ENCODE peak calls at places on chromosome 9, in four cellular contexts. P is activated naive CD4-positive, alpha-beta T cell; V is ACHN; X is germinal center. A is an unnamed sample.

GRCh38 chr9:133740891-133741290 is 2.7 kb upstream of the SARDH start:
- DNase-seq in V (no peak), X (no peak), P (no peak), A (no peak)

GRCh38 chr9:100099722-100100042 is 639 bp downstream of the INVS start:
- DNase-seq in V (peak), X (no peak), P (no peak), A (no peak)

GRCh38 chr9:76820431-76820830 is 56.2 kb downstream of the PCA3 start:
- DNase-seq in X (no peak), P (no peak), V (no peak), A (no peak)

GRCh38 chr9:131813116-131813515 is 73.2 kb upstream of the RAPGEF1 start:
- DNase-seq in V (peak), X (no peak), P (no peak), A (no peak)

GRCh38 chr9:109730228-109730627 is 49.8 kb upstream of the PALM2AKAP2 start:
- DNase-seq in X (no peak), V (no peak), P (no peak), A (no peak)

GRCh38 chr9:71812385-71812784 is 44.1 kb upstream of the CEMIP2 start:
- DNase-seq in X (no peak), P (no peak), V (no peak), A (no peak)

GRCh38 chr9:131841765-131842318 is 102.0 kb upstream of the RAPGEF1 start:
- DNase-seq in X (no peak), P (no peak), V (no peak), A (no peak)

GRCh38 chr9:111040494-111040893 is 2.2 kb upstream of the LPAR1 start:
- DNase-seq in V (no peak), X (no peak), P (no peak), A (no peak)

GRCh38 chr9:129655142-129655541 is 10.3 kb upstream of the PRRX2 start:
- DNase-seq in V (no peak), P (no peak), X (no peak), A (no peak)

GRCh38 chr9:18795947-18796705 is 236.9 kb downstream of the SAXO1 start:
- DNase-seq in V (no peak), P (no peak), X (no peak), A (no peak)

GRCh38 chr9:93288341-93288740 is 104.4 kb downstream of the WNK2 start:
- DNase-seq in P (no peak), V (no peak), X (no peak), A (peak)

GRCh38 chr9:126154182-126154827 is 172.3 kb upstream of the MVB12B start:
- DNase-seq in X (no peak), V (no peak), P (no peak), A (no peak)

GRCh38 chr9:121651295-121652036 is at the start of gene DAB2IP:
- DNase-seq in P (no peak), V (peak), X (no peak), A (peak)

GRCh38 chr9:31590091-31590490 is 794.4 kb upstream of the ACO1 start:
- DNase-seq in P (no peak), X (no peak), V (no peak), A (no peak)

GRCh38 chr9:135499326-135500070 is 984 bp upstream of the MRPS2 start:
- DNase-seq in P (peak), X (peak), V (peak), A (peak)

A was measured in HT-29.